ENCODE peak calls at places on chromosomes 16 and 17, in nine cellular contexts. H is IMR-90, M is esophagus squamous epithelium, S is uterus, G is gastrocnemius medialis, N is sigmoid colon, F is heart left ventricle, O is Peyer's patch, B is vagina. V is an unnamed sample.

GRCh38 chr17:28584434-28584833 is 7.7 kb upstream of the ALDOC start:
- DNase-seq in N (no peak), H (no peak), S (no peak), B (no peak), O (no peak), M (no peak), F (no peak), G (no peak), V (no peak)

GRCh38 chr17:38798614-38799500 is 499 bp downstream of the PIP4K2B start:
- DNase-seq in M (peak; percentile 54), G (no peak), S (no peak), O (peak; percentile 65), H (peak; percentile 35), B (no peak), F (no peak), N (peak; percentile 77), V (peak; percentile 13)

GRCh38 chr16:57992084-57992483 is 8.4 kb downstream of the ZNF319 start:
- DNase-seq in O (no peak), B (no peak), M (no peak), N (no peak), H (no peak), G (peak; percentile 3), S (no peak), F (no peak), V (no peak)

GRCh38 chr17:57292086-57292485 is 35.8 kb downstream of the MSI2 start:
- DNase-seq in F (no peak), M (no peak), G (no peak), H (no peak), S (no peak), N (no peak), B (no peak), O (no peak), V (no peak)

GRCh38 chr16:88703486-88704309 is 2.5 kb downstream of the RNF166 start:
- DNase-seq in B (no peak), N (no peak), F (peak; percentile 81), S (no peak), G (no peak), O (peak; percentile 87), H (no peak), M (no peak), V (no peak)

GRCh38 chr17:81031571-81032550 is 3.1 kb upstream of the BAIAP2 start:
- DNase-seq in M (no peak), B (no peak), S (no peak), F (peak; percentile 76), O (no peak), G (no peak), N (peak; percentile 62), H (no peak), V (no peak)

GRCh38 chr16:78199325-78200022 is 100.0 kb downstream of the WWOX start:
- DNase-seq in S (no peak), G (no peak), O (no peak), B (no peak), N (no peak), F (no peak), M (no peak), H (no peak), V (no peak)

GRCh38 chr17:48127371-48128051 is 19.9 kb downstream of the SNX11 start:
- DNase-seq in B (no peak), M (no peak), S (no peak), G (no peak), O (no peak), H (no peak), N (no peak), F (no peak), V (no peak)

GRCh38 chr16:89130448-89130847 is 36.8 kb downstream of the ACSF3 start:
- DNase-seq in H (no peak), B (no peak), G (no peak), M (no peak), F (no peak), S (no peak), O (no peak), N (no peak), V (no peak)

GRCh38 chr17:81954131-81955057 is 6.6 kb downstream of the NOTUM start:
- DNase-seq in F (no peak), H (no peak), O (no peak), M (no peak), G (no peak), S (no peak), N (no peak), B (no peak), V (no peak)

GRCh38 chr16:79698341-79698753 is 97.8 kb upstream of the MAF start:
- DNase-seq in H (peak; percentile 40), F (no peak), M (no peak), B (no peak), N (peak; percentile 71), S (peak; percentile 36), O (no peak), G (no peak), V (peak; percentile 46)

GRCh38 chr17:4642286-4642685 is 808 bp upstream of the ALOX15 start:
- DNase-seq in O (no peak), G (no peak), F (no peak), B (no peak), S (no peak), H (no peak), N (no peak), M (no peak), V (no peak)
- TF ChIP-seq CTCF in O (no peak), G (no peak), F (no peak), B (no peak), S (no peak), H (no peak), N (no peak), M (no peak), V (no peak)

GRCh38 chr16:85677383-85677967 is 11.3 kb downstream of the GINS2 start:
- DNase-seq in O (no peak), N (no peak), B (no peak), G (no peak), H (no peak), F (no peak), S (no peak), M (no peak), V (no peak)
- TF ChIP-seq POLR2A in O (no peak), N (no peak), B (no peak), G (no peak), H (no peak), F (no peak), S (no peak), M (no peak), V (no peak)

GRCh38 chr17:66985338-66985737 is 20.8 kb downstream of the CACNG4 start:
- DNase-seq in B (no peak), N (no peak), M (no peak), S (no peak), H (no peak), G (no peak), F (peak; percentile 2), O (no peak), V (no peak)
- TF ChIP-seq CTCF in B (no peak), N (no peak), M (no peak), S (no peak), H (no peak), G (no peak), F (no peak), O (no peak), V (no peak)

GRCh38 chr16:62985727-62986126 is 949.5 kb upstream of the CDH8 start:
- DNase-seq in M (no peak), F (no peak), G (no peak), N (no peak), H (no peak), O (no peak), B (no peak), S (no peak), V (no peak)
- TF ChIP-seq POLR2A in M (no peak), F (no peak), G (no peak), N (no peak), H (no peak), O (no peak), B (no peak), S (no peak), V (no peak)

GRCh38 chr16:10728035-10728462 is 15.6 kb upstream of the NUBP1 start:
- DNase-seq in F (peak; percentile 34), H (no peak), M (no peak), G (no peak), N (no peak), O (no peak), B (no peak), S (no peak), V (no peak)

GRCh38 chr16:10729104-10729503 is 14.5 kb upstream of the NUBP1 start:
- DNase-seq in M (no peak), N (no peak), F (no peak), G (no peak), B (no peak), O (no peak), S (no peak), H (no peak), V (no peak)

GRCh38 chr16:10731790-10732189 is 11.9 kb upstream of the NUBP1 start:
- DNase-seq in O (no peak), F (no peak), B (no peak), H (no peak), N (no peak), S (no peak), G (no peak), M (no peak), V (no peak)

GRCh38 chr16:10728488-10728887 is 15.2 kb upstream of the NUBP1 start:
- DNase-seq in M (no peak), G (no peak), S (no peak), N (no peak), B (no peak), O (no peak), H (no peak), F (no peak), V (no peak)

DNA sequence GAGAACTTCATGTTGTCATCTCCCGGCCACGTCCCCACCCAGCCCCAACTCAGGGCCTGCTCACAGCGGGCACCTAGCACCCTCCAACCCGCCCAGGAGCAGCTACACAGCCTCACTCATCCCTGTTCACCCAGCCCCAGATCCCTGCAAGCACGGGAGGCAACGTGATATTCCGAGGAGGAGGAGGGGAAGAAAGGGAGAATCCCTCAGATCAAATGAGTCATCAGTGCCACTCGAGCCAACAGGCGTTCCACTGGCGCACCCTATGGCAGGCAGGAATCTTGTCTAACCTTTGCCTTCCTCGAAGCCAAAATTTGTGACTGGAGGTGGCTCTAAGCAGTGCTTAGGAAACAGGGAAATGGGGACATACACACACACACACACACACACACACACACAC is 14.0 kb upstream of the NUBP1 start:
- DNase-seq in S (no peak), B (no peak), G (peak; percentile 82), N (no peak), F (no peak), O (no peak), M (no peak), H (peak; percentile 38), V (no peak)
- TF ChIP-seq CTCF in S (no peak), B (no peak), G (no peak), N (no peak), F (no peak), O (peak; percentile 4), M (no peak), H (no peak), V (no peak)

DNA sequence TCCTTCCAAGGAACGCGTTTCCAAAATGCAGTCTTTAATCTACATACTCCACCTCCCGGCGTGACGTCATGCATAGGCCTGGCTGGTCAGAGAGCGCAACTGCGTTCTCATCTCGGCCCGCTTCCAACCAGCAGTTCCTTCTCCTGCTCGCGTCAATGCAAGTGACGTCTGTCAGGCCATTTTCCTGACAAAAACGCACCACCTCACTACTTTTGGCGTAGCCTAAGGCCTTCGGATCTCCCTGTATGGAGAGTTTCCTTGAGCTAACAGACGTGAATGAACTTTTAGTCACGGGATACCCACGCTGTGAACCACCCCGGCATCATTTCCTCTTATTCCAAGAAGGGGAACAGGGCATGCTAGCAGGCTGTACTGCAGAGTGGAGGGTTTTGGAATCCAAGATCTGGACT is 25.0 kb downstream of the TEX14 start:
- DNase-seq in B (no peak), O (peak; percentile 57), F (peak; percentile 82), N (peak; percentile 86), S (peak; percentile 44), M (peak; percentile 20), G (peak; percentile 43), H (peak; percentile 79), V (peak; percentile 63)
- TF ChIP-seq POLR2A in B (no peak), O (no peak), F (no peak), N (no peak), S (no peak), M (no peak), G (no peak), H (no peak), V (no peak)